ENCODE peak calls at places on chromosome X, in nine cellular contexts. X is tibial nerve, Y is kidney, W is epithelial cell of proximal tubule, V is IMR-90, E is GM12865, A is colonic mucosa, O is fibroblast of villous mesenchyme, Q is pancreas. B is an unnamed sample.

GRCh38 chrX:1239681-1240142 is 27.3 kb upstream of the CRLF2 start:
- DNase-seq in X (peak; percentile 43), Y (peak; percentile 82), W (no peak), V (no peak), E (peak; percentile 81), A (peak; percentile 42), O (no peak), Q (no peak), B (peak; percentile 95)

GRCh38 chrX:142891046-142891445 is 134.7 kb upstream of the SPANXN4 start:
- DNase-seq in X (no peak), Y (no peak), W (no peak), V (no peak), E (peak; percentile 1), A (no peak), O (no peak), Q (no peak), B (no peak)

GRCh38 chrX:139826065-139827044 is 106.5 kb downstream of the ATP11C start:
- DNase-seq in X (no peak), Y (no peak), W (no peak), V (peak; percentile 83), E (no peak), A (no peak), O (peak; percentile 38), Q (no peak), B (no peak)

GRCh38 chrX:103376118-103376978 is at the start of gene BEX3:
- DNase-seq in X (peak; percentile 15), Y (peak; percentile 85), W (no peak), V (peak; percentile 59), E (peak; percentile 19), A (peak; percentile 48), O (peak; percentile 56), Q (peak; percentile 55), B (peak; percentile 80)

GRCh38 chrX:104166735-104167436 is 633 bp downstream of the FAM199X start:
- DNase-seq in X (no peak), Y (no peak), W (no peak), V (no peak), E (no peak), A (peak; percentile 35), O (peak; percentile 2), Q (no peak), B (peak; percentile 49)

GRCh38 chrX:109283870-109284269 is 198.0 kb downstream of the GUCY2F start:
- DNase-seq in X (no peak), Y (no peak), W (no peak), V (no peak), E (no peak), A (no peak), O (no peak), Q (no peak), B (no peak)

GRCh38 chrX:118536687-118537461 is 41.3 kb downstream of the DOCK11 start:
- DNase-seq in X (no peak), Y (no peak), W (no peak), V (peak; percentile 33), E (peak; percentile 72), A (no peak), O (peak; percentile 29), Q (no peak), B (no peak)

GRCh38 chrX:118508690-118509089 is 13.1 kb downstream of the DOCK11 start:
- DNase-seq in X (no peak), Y (no peak), W (no peak), V (no peak), E (no peak), A (no peak), O (no peak), Q (no peak), B (no peak)

GRCh38 chrX:23784487-23785301 is 1.7 kb downstream of the SAT1 start:
- DNase-seq in X (no peak), Y (peak; percentile 8), W (no peak), V (peak; percentile 88), E (peak; percentile 29), A (no peak), O (peak; percentile 86), Q (no peak), B (no peak)

GRCh38 chrX:124212622-124213021 is 119.8 kb upstream of the TEX13D start:
- DNase-seq in X (no peak), Y (no peak), W (no peak), V (no peak), E (no peak), A (no peak), O (no peak), Q (no peak), B (no peak)

GRCh38 chrX:82081027-82081426 is 879.1 kb downstream of the SH3BGRL start:
- DNase-seq in X (no peak), Y (no peak), W (no peak), V (no peak), E (no peak), A (no peak), O (no peak), Q (no peak), B (no peak)

GRCh38 chrX:97429101-97429500 is 545.4 kb downstream of the RPA4 start:
- DNase-seq in X (no peak), Y (no peak), W (no peak), V (no peak), E (no peak), A (no peak), O (no peak), Q (no peak), B (no peak)

GRCh38 chrX:13099121-13099520 is 54.7 kb upstream of the FAM9C start:
- DNase-seq in X (no peak), Y (no peak), W (no peak), V (no peak), E (no peak), A (no peak), O (no peak), Q (no peak), B (no peak)

GRCh38 chrX:20378291-20378920 is 111.7 kb upstream of the RPS6KA3 start:
- DNase-seq in X (no peak), Y (no peak), W (no peak), V (peak; percentile 31), E (peak; percentile 65), A (peak; percentile 71), O (no peak), Q (peak; percentile 2), B (no peak)

GRCh38 chrX:110175146-110175545 is 142.7 kb downstream of the AMMECR1 start:
- DNase-seq in X (no peak), Y (no peak), W (no peak), V (no peak), E (no peak), A (no peak), O (no peak), Q (no peak), B (no peak)

DNA sequence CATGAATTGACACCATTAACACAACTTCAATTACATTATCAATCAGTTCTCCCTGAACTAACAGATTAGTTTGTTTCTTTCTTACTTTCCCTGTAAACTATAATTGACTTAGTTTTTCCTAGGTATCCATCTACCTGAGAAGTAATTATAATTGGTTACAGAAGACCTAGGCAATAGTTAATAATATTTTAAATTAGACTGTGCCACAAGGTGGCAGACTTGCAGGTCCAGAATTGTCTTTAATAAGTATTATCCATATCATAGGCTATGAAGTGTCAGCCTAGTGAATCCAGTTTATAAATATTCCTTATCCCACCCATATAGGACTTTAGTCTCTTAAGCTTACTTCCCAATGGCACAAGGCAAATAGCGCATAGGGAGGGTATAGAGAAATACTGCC is 48.9 kb upstream of the FAM47B start:
- DNase-seq in X (no peak), Y (no peak), W (no peak), V (peak; percentile 16), E (no peak), A (no peak), O (no peak), Q (no peak), B (no peak)
- TF ChIP-seq CTCF in X (peak; percentile 30), Y (no peak), W (peak; percentile 40), V (peak; percentile 46), E (no peak), A (no peak), O (no peak), Q (no peak), B (no peak)

DNA sequence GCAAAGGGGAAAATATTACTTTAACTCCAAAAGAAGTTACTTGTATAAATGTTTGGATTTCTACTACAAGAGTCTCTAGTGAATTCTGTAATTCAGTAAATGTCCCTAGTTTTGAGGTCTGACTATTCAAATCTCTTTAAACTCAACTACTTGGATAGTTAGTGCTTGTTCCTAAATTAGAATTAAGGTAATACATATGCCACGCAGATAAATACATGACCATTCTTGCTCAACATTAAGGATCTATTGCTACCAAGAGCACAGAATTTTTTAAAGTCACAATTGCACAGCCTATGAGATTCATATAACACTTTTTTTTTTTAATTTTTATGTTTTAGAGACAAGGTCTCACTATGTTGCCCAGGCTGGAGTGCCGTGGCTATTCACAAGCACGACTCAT is 7.2 kb downstream of the ZNF280C start:
- DNase-seq in X (no peak), Y (no peak), W (no peak), V (no peak), E (no peak), A (no peak), O (no peak), Q (no peak), B (no peak)
- H3K4me3 ChIP-seq in X (no peak overlapping the region), Y (no peak overlapping the region), W (no peak overlapping the region), V (no peak overlapping the region), E (no peak overlapping the region), A (no peak overlapping the region), O (no peak overlapping the region), Q (no peak overlapping the region), B (no peak overlapping the region)

GRCh38 chrX:152639426-152639825 is 1.7 kb downstream of the GABRQ start:
- DNase-seq in X (no peak), Y (no peak), W (no peak), V (no peak), E (no peak), A (no peak), O (no peak), Q (no peak), B (no peak)

GRCh38 chrX:152641256-152641875 is 3.7 kb downstream of the GABRQ start:
- DNase-seq in X (no peak), Y (no peak), W (no peak), V (no peak), E (no peak), A (no peak), O (no peak), Q (no peak), B (no peak)

GRCh38 chrX:152640039-152640818 is 2.5 kb downstream of the GABRQ start:
- DNase-seq in X (no peak), Y (no peak), W (no peak), V (peak; percentile 1), E (no peak), A (no peak), O (peak; percentile 1), Q (no peak), B (no peak)

GRCh38 chrX:152642931-152643525 is 5.3 kb downstream of the GABRQ start:
- DNase-seq in X (no peak), Y (no peak), W (no peak), V (no peak), E (no peak), A (no peak), O (no peak), Q (no peak), B (no peak)

DNA sequence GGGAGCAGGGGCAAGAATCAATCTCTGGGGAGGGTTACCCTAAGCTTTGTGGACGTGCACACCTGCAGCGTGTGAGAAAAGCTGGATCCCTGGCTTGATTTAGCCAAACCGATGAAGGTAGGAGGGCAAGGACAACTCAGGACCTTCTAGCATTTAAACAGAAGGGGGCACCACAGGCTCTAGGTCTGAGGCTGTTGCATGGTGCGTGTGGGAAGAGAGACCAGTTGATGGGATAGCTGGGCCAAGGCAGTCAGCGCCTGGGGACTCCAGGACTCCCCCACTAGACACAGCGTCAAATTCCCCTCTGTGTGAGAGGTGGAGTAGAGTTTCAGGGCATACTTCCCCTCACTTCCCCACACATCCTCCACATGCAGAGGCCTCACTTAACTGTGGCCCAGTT is 4.3 kb downstream of the GABRQ start:
- DNase-seq in X (no peak), Y (no peak), W (no peak), V (peak; percentile 1), E (peak; percentile 56), A (no peak), O (peak; percentile 6), Q (no peak), B (no peak)
- TF ChIP-seq CTCF in X (no peak), Y (no peak), W (peak; percentile 12), V (no peak), E (peak; percentile 19), A (no peak), O (peak; percentile 20), Q (no peak), B (no peak)

GRCh38 chrX:43560247-43560946 is 95.7 kb upstream of the MAOA start:
- DNase-seq in X (no peak), Y (no peak), W (no peak), V (no peak), E (no peak), A (no peak), O (no peak), Q (no peak), B (no peak)
- H3K4me3 ChIP-seq in X (no peak overlapping the region), Y (no peak overlapping the region), W (no peak overlapping the region), V (no peak overlapping the region), E (no peak overlapping the region), A (no peak overlapping the region), O (no peak overlapping the region), Q (no peak overlapping the region), B (no peak overlapping the region)